ENCODE peak calls at places on chromosomes 16 and 17, in seven cellular contexts. N is tibial artery, W is astrocyte of the hippocampus, O is NCI-H1694 treated with DMSO at 0.1 percent for 48 hours, T is AG20443, R is naive B cell, D is HS-5. F is an unnamed sample.
A peak's percentile ranks its signal among the peaks of the same experiment; 100 is the strongest.

GRCh38 chr16:66228791-66229190 is 137.7 kb upstream of the CDH5 start:
- DNase-seq in O (no peak), R (no peak), N (peak; percentile 41), T (no peak), W (peak; percentile 59), D (no peak), F (no peak)

GRCh38 chr16:3961449-3961849 is 80.9 kb upstream of the CREBBP start:
- DNase-seq in N (no peak), O (no peak), W (peak; percentile 75), T (peak; percentile 72), R (no peak), D (no peak), F (no peak)

GRCh38 chr16:79728923-79729240 is 128.3 kb upstream of the MAF start:
- DNase-seq in W (no peak), T (no peak), O (no peak), D (no peak), N (no peak), R (no peak), F (no peak)

GRCh38 chr16:4797805-4798252 is 2.7 kb downstream of the SMIM22 start:
- DNase-seq in T (no peak), O (no peak), D (no peak), N (no peak), R (no peak), W (no peak), F (no peak)

GRCh38 chr17:80792373-80792781 is 199.3 kb upstream of the CHMP6 start:
- DNase-seq in D (no peak), O (no peak), T (no peak), N (no peak), R (no peak), W (peak; percentile 24), F (no peak)

GRCh38 chr17:2982854-2983636 is 80.4 kb downstream of the OR1D5 start:
- DNase-seq in T (peak; percentile 98), D (peak; percentile 41), W (peak; percentile 76), R (no peak), N (peak; percentile 95), O (peak; percentile 73), F (peak; percentile 83)

GRCh38 chr17:79011451-79012147 is 2.0 kb upstream of the CANT1 start:
- DNase-seq in W (no peak), N (no peak), O (no peak), D (peak; percentile 65), R (no peak), T (no peak), F (no peak)

GRCh38 chr17:40646791-40647548 is 648 bp downstream of the SMARCE1 start:
- DNase-seq in W (no peak), T (peak; percentile 65), D (peak; percentile 28), N (no peak), R (no peak), O (no peak), F (no peak)

GRCh38 chr17:45103269-45103795 is 29.0 kb downstream of the PLCD3 start:
- DNase-seq in W (no peak), T (no peak), N (no peak), D (no peak), O (no peak), R (no peak), F (no peak)

GRCh38 chr17:3534881-3535252 is 22.7 kb downstream of the TRPV3 start:
- DNase-seq in N (no peak), D (no peak), O (no peak), T (peak; percentile 77), W (peak; percentile 25), R (no peak), F (no peak)

GRCh38 chr16:23069844-23070243 is 79.4 kb downstream of the USP31 start:
- DNase-seq in D (no peak), O (no peak), T (no peak), R (no peak), N (no peak), W (no peak), F (no peak)

GRCh38 chr17:75769536-75769935 is 4.5 kb upstream of the GALK1 start:
- DNase-seq in W (no peak), D (no peak), R (no peak), N (no peak), T (no peak), O (no peak), F (no peak)

GRCh38 chr17:75319818-75320691 is 30.8 kb upstream of the SLC25A19 start:
- DNase-seq in T (peak; percentile 39), O (no peak), R (no peak), N (no peak), D (peak; percentile 60), W (peak; percentile 91), F (no peak)

GRCh38 chr17:27245230-27245696 is 48.7 kb upstream of the WSB1 start:
- DNase-seq in W (peak; percentile 76), R (peak; percentile 64), D (peak; percentile 65), T (peak; percentile 94), N (peak; percentile 95), O (peak; percentile 82), F (peak; percentile 79)

GRCh38 chr17:39064374-39064773 is 87.1 kb downstream of the PLXDC1 start:
- DNase-seq in T (peak; percentile 89), W (peak; percentile 26), N (no peak), D (peak; percentile 20), R (no peak), O (no peak), F (no peak)

GRCh38 chr16:11973065-11973464 is 3.5 kb upstream of the SNX29 start:
- DNase-seq in R (no peak), O (no peak), T (no peak), N (no peak), D (no peak), W (no peak), F (no peak)

GRCh38 chr17:56752263-56752662 is 81.5 kb downstream of the C17orf67 start:
- DNase-seq in R (no peak), T (no peak), N (no peak), O (peak; percentile 19), W (no peak), D (no peak), F (no peak)

GRCh38 chr17:12964840-12965239 is 53.0 kb downstream of the ELAC2 start:
- DNase-seq in W (no peak), N (no peak), T (no peak), R (no peak), O (no peak), D (no peak), F (no peak)

GRCh38 chr16:27712251-27712711 is 162.3 kb downstream of the KATNIP start:
- DNase-seq in D (no peak), R (no peak), O (no peak), T (no peak), W (no peak), N (no peak), F (no peak)

GRCh38 chr17:53253956-53254597 is 568.6 kb upstream of the KIF2B start:
- DNase-seq in N (no peak), D (no peak), W (no peak), T (no peak), O (no peak), R (no peak), F (no peak)

GRCh38 chr16:75653926-75654325 is 6.4 kb downstream of the TERF2IP start:
- DNase-seq in N (no peak), T (peak; percentile 69), O (no peak), R (no peak), D (peak; percentile 56), W (no peak), F (no peak)

GRCh38 chr17:50993544-50993943 is 127.1 kb downstream of the SPAG9 start:
- DNase-seq in W (no peak), T (no peak), N (no peak), R (no peak), O (no peak), D (no peak), F (no peak)

GRCh38 chr16:4675864-4676786 is 17.2 kb upstream of the NUDT16L1 start:
- DNase-seq in D (no peak), O (no peak), W (no peak), R (no peak), T (no peak), N (no peak), F (no peak)

GRCh38 chr16:27746076-27746855 is 196.3 kb downstream of the KATNIP start:
- DNase-seq in W (no peak), D (no peak), O (no peak), T (no peak), R (no peak), N (no peak), F (no peak)

GRCh38 chr17:59353106-59353854 is 21.8 kb downstream of the YPEL2 start:
- DNase-seq in O (no peak), R (no peak), N (no peak), D (no peak), W (no peak), T (no peak), F (no peak)

GRCh38 chr17:38922538-38923291 is 2.7 kb upstream of the LASP1NB start:
- DNase-seq in D (no peak), W (peak; percentile 85), N (peak; percentile 90), O (peak; percentile 7), T (peak; percentile 56), R (no peak), F (no peak)

GRCh38 chr17:68981288-68981687 is 26.1 kb upstream of the ABCA8 start:
- DNase-seq in T (peak; percentile 75), D (peak; percentile 72), R (no peak), W (peak; percentile 46), O (no peak), N (peak; percentile 74), F (peak; percentile 76)

GRCh38 chr17:50593321-50593720 is 32.8 kb downstream of the CACNA1G start:
- DNase-seq in W (peak; percentile 63), R (no peak), N (no peak), D (no peak), O (peak; percentile 49), T (no peak), F (no peak)

GRCh38 chr16:57477531-57478202 is 8.6 kb downstream of the DOK4 start:
- DNase-seq in T (no peak), W (no peak), N (no peak), O (no peak), R (no peak), D (no peak), F (no peak)

GRCh38 chr16:52611817-52612673 is 65.1 kb upstream of the TOX3 start:
- DNase-seq in N (no peak), D (no peak), O (no peak), R (no peak), T (no peak), W (peak; percentile 5), F (no peak)

GRCh38 chr16:88516666-88517065 is 53.5 kb upstream of the ZC3H18 start:
- DNase-seq in R (no peak), N (no peak), O (no peak), W (no peak), T (no peak), D (no peak), F (no peak)

GRCh38 chr16:14351647-14352046 is 278.4 kb downstream of the PARN start:
- DNase-seq in N (no peak), D (no peak), O (no peak), W (no peak), T (no peak), R (no peak), F (no peak)

GRCh38 chr16:80601182-80601581 is 60.4 kb downstream of the DYNLRB2 start:
- DNase-seq in N (peak; percentile 20), T (no peak), R (no peak), D (no peak), W (no peak), O (no peak), F (no peak)

GRCh38 chr17:43085489-43085888 is 39.7 kb downstream of the BRCA1 start:
- DNase-seq in D (no peak), R (no peak), T (no peak), O (no peak), N (no peak), W (peak; percentile 51), F (no peak)

GRCh38 chr16:12754824-12755543 is 48.7 kb downstream of the CPPED1 start:
- DNase-seq in T (no peak), W (no peak), D (peak; percentile 26), R (no peak), N (no peak), O (no peak), F (no peak)

GRCh38 chr16:77888786-77889185 is 100.4 kb downstream of the VAT1L start:
- DNase-seq in O (no peak), D (no peak), R (no peak), W (no peak), N (no peak), T (no peak), F (no peak)

GRCh38 chr17:42821176-42821575 is 2.9 kb downstream of the BECN1 start:
- DNase-seq in O (no peak), R (no peak), D (no peak), W (no peak), T (no peak), N (no peak), F (no peak)

GRCh38 chr16:46817961-46818360 is 13.0 kb downstream of the C16orf87 start:
- DNase-seq in D (no peak), R (no peak), N (no peak), W (peak; percentile 40), T (no peak), O (no peak), F (no peak)

F was measured in ascending aorta.